ENCODE peak calls at places on chromosomes 3 and 15, in five cellular contexts. B, Q, D, L and X are unnamed samples.

GRCh38 chr15:77076325-77076915 is 5.5 kb upstream of the TSPAN3 start:
- DNase-seq in B (no peak), Q (no peak), D (no peak), L (no peak), X (no peak)

GRCh38 chr15:63176302-63176701 is 13.1 kb upstream of the RAB8B start:
- DNase-seq in B (no peak), Q (no peak), D (no peak), L (no peak), X (no peak)

GRCh38 chr3:48397767-48398681 is 26.0 kb downstream of the FBXW12 start:
- DNase-seq in B (no peak), Q (no peak), D (no peak), L (no peak), X (no peak)

GRCh38 chr3:30970183-30970582 is 75.7 kb upstream of the GADL1 start:
- DNase-seq in B (no peak), Q (no peak), D (no peak), L (peak; percentile 5), X (no peak)

GRCh38 chr15:56886450-56886856 is 32.0 kb upstream of the TCF12 start:
- DNase-seq in B (peak; percentile 9), Q (peak; percentile 10), D (no peak), L (peak; percentile 9), X (no peak)

GRCh38 chr3:100006570-100007271 is 107.6 kb downstream of the FILIP1L start:
- DNase-seq in B (no peak), Q (no peak), D (no peak), L (no peak), X (no peak)

GRCh38 chr15:64731012-64731806 is 44.2 kb downstream of the RBPMS2 start:
- DNase-seq in B (peak; percentile 93), Q (peak; percentile 90), D (peak; percentile 84), L (peak; percentile 88), X (peak; percentile 81)

GRCh38 chr3:196788509-196788908 is 48.9 kb downstream of the PAK2 start:
- DNase-seq in B (no peak), Q (no peak), D (no peak), L (no peak), X (no peak)

GRCh38 chr3:27623085-27623753 is 98.9 kb downstream of the EOMES start:
- DNase-seq in B (no peak), Q (no peak), D (no peak), L (no peak), X (no peak)

GRCh38 chr3:184765047-184765729 is 46.8 kb upstream of the VPS8 start:
- DNase-seq in B (no peak), Q (no peak), D (no peak), L (no peak), X (no peak)

GRCh38 chr3:101809178-101810022 is 30.4 kb downstream of the NXPE3 start:
- DNase-seq in B (peak; percentile 54), Q (peak; percentile 65), D (no peak), L (peak; percentile 65), X (no peak)

GRCh38 chr15:64288999-64289398 is 67.0 kb downstream of the CSNK1G1 start:
- DNase-seq in B (no peak), Q (no peak), D (no peak), L (no peak), X (no peak)

GRCh38 chr3:13249630-13250395 is 170.3 kb downstream of the NUP210 start:
- DNase-seq in B (no peak), Q (no peak), D (no peak), L (no peak), X (no peak)

GRCh38 chr3:70249509-70250160 is 62.8 kb downstream of the MDFIC2 start:
- DNase-seq in B (no peak), Q (no peak), D (no peak), L (no peak), X (no peak)

GRCh38 chr15:41990243-41990605 is 17.9 kb upstream of the EHD4 start:
- DNase-seq in B (no peak), Q (no peak), D (no peak), L (no peak), X (no peak)

GRCh38 chr3:13419356-13420050 is 619 bp downstream of the NUP210 start:
- DNase-seq in B (peak; percentile 63), Q (peak; percentile 77), D (peak; percentile 33), L (peak; percentile 63), X (peak; percentile 80)

GRCh38 chr3:8554725-8555621 is 53.4 kb downstream of the LMCD1 start:
- DNase-seq in B (no peak), Q (peak; percentile 50), D (no peak), L (no peak), X (no peak)

GRCh38 chr3:189363856-189364255 is 192.1 kb downstream of the TPRG1 start:
- DNase-seq in B (no peak), Q (no peak), D (no peak), L (no peak), X (no peak)

GRCh38 chr3:148727242-148727641 is 29.5 kb downstream of the AGTR1 start:
- DNase-seq in B (peak; percentile 12), Q (peak; percentile 77), D (no peak), L (peak; percentile 45), X (peak; percentile 11)

GRCh38 chr15:26936502-26936901 is 34.5 kb upstream of the GABRG3 start:
- DNase-seq in B (no peak), Q (no peak), D (no peak), L (no peak), X (no peak)
- TF ChIP-seq CTCF in B (no peak), Q (no peak), D (no peak), L (no peak), X (no peak)

GRCh38 chr3:63142681-63143080 is 135.4 kb upstream of the SYNPR start:
- DNase-seq in B (no peak), Q (no peak), D (no peak), L (no peak), X (no peak)
- TF ChIP-seq CTCF in B (no peak), Q (no peak), D (peak; percentile 30), L (no peak), X (no peak)

GRCh38 chr3:127339016-127339415 is 51.2 kb upstream of the PRR20G start:
- DNase-seq in B (no peak), Q (no peak), D (no peak), L (no peak), X (no peak)

GRCh38 chr3:127337001-127337400 is 49.2 kb upstream of the PRR20G start:
- DNase-seq in B (no peak), Q (no peak), D (no peak), L (no peak), X (no peak)

GRCh38 chr3:127337911-127338531 is 50.2 kb upstream of the PRR20G start:
- DNase-seq in B (no peak), Q (peak; percentile 33), D (no peak), L (no peak), X (no peak)

GRCh38 chr3:127339943-127340861 is 52.4 kb upstream of the PRR20G start:
- DNase-seq in B (no peak), Q (peak; percentile 37), D (no peak), L (peak; percentile 43), X (peak; percentile 47)

DNA sequence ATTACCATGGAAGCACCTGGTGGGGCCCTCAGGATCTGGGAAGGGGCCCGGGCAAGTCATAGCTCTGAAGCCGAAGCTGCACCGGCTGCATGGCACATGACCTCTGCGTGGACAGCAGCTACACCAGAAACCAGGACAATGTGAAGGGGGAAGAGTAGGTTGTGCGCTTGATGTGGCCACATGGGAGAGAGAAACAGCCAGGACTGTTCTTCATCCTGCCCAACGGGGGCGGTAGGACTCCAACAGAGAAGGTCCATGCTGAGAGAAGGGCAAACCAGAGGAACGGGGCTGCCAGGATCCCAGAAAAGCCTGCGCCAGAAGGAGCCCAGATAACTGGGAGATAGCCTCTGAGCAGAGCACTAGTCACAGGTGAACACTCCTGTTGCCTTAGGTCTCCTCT is 54.9 kb upstream of the PRR20G start:
- DNase-seq in B (no peak), Q (peak; percentile 59), D (no peak), L (no peak), X (no peak)
- TF ChIP-seq CTCF in B (no peak), Q (peak; percentile 59), D (no peak), L (peak; percentile 17), X (no peak)

GRCh38 chr3:122941233-122942206 is 86.0 kb downstream of the SEMA5B start:
- DNase-seq in B (peak; percentile 19), Q (no peak), D (no peak), L (no peak), X (no peak)

GRCh38 chr3:122944671-122945151 is 82.9 kb downstream of the SEMA5B start:
- DNase-seq in B (no peak), Q (no peak), D (no peak), L (no peak), X (no peak)

GRCh38 chr3:122942241-122942640 is 85.3 kb downstream of the SEMA5B start:
- DNase-seq in B (no peak), Q (no peak), D (no peak), L (no peak), X (no peak)

GRCh38 chr3:122943828-122944190 is 83.8 kb downstream of the SEMA5B start:
- DNase-seq in B (no peak), Q (no peak), D (no peak), L (no peak), X (no peak)

DNA sequence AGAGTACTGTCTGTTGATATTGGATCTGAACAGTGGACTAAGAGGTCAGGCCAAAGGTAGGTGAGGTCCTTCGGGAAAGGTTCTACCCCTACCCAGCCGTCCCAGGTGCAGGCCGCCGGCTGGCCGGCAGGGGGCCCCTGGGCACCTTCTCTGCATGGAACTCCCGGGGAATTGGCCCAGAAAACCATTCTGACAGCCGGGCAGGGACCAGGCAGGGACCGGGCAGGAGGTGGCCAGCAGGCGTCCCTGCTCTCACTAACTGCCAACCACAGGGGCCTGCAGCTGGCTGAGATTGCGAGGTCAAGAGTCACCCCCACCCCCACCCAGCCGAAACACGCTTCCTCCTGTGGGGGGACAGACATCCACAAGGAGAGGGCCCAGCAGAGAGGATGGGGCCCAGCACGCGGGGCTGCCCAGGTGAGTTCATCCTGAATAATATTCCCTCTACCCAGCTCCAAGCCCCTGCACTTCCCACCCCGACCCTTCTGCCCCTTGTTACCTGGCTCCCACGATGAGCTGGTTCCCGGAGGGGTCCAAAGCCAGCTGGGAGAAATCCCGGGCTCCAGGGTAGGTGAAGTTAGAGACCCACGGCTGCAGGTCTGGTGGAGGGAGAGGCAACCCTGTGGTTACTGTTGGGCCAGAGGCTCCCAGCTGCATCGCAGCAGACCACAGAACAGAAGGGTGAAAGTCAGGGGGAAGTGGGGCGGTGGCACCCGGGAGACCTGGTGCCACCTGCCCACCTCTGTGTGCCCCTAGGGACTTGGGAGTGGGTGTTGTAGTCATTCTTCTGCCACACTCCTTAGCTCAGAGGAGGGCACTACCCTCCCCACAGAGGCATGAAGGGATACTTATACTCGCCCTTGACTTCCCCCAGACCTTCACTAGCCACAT is 84.4 kb downstream of the SEMA5B start:
- DNase-seq in B (peak; percentile 50), Q (peak; percentile 89), D (peak; percentile 85), L (peak; percentile 37), X (peak; percentile 66)
- TF ChIP-seq CTCF in B (peak; percentile 70), Q (peak; percentile 91), D (peak; percentile 87), L (peak; percentile 83), X (peak; percentile 67)

DNA sequence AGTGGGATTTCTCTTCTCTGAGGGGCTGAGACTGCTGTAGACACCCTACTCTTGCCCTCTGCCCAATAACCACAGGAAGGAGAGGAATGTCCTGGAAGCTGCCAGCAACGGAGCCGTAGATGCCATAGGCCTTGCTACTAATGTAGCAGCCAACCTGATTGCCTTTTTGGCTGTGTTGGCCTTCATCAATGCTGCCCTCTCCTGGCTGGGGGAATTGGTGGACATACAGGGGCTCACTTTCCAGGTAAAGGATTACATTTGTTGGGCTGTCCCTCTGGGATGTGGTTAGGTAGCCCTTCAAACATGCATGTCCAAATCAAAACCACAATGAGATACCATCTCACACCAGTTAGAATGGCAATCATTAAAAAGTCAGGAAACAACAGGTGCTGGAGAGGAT is 16.1 kb downstream of the SLC28A2 start:
- DNase-seq in B (peak; percentile 26), Q (no peak), D (no peak), L (peak; percentile 20), X (no peak)
- TF ChIP-seq CTCF in B (no peak), Q (no peak), D (no peak), L (peak; percentile 20), X (no peak)

GRCh38 chr3:77042892-77043291 is 3.0 kb downstream of the ROBO2 start:
- DNase-seq in B (no peak), Q (peak; percentile 26), D (no peak), L (no peak), X (no peak)
- TF ChIP-seq CTCF in B (no peak), Q (peak; percentile 61), D (peak; percentile 58), L (no peak), X (no peak)